ENCODE peak calls at places on chromosome 4, in nine cellular contexts. T is breast epithelium; F is Peyer's patch; X is lower lobe of right lung; K is HCT116; D is effector memory CD4-positive, alpha-beta T cell; Q is spleen; A is BE2C; J is adipocyte. E is an unnamed sample. For H3K4me1, the result is how much of the 10 kb centered on the place peaks cover.

GRCh38 chr4:148112231-148112982 is 329.8 kb downstream of the NR3C2 start:
- DNase-seq in T (no peak), F (no peak), X (no peak), K (no peak), D (no peak), Q (no peak), A (no peak), J (peak), E (no peak)

GRCh38 chr4:15717126-15717525 is 14.3 kb downstream of the BST1 start:
- DNase-seq in T (no peak), F (no peak), X (no peak), K (no peak), D (no peak), Q (no peak), A (no peak), J (peak), E (no peak)

GRCh38 chr4:99462875-99463464 is 27.8 kb upstream of the ADH7 start:
- DNase-seq in T (peak), F (peak), X (no peak), K (peak), D (no peak), Q (peak), A (peak), J (peak), E (no peak)

GRCh38 chr4:163913571-163913970 is 419.1 kb downstream of the TMA16 start:
- DNase-seq in T (no peak), F (no peak), X (no peak), K (no peak), D (no peak), Q (no peak), A (no peak), J (no peak), E (no peak)

GRCh38 chr4:132540268-132540667 is 608.8 kb upstream of the PCDH10 start:
- DNase-seq in T (no peak), F (no peak), X (no peak), K (no peak), D (no peak), Q (no peak), A (no peak), J (no peak), E (no peak)

GRCh38 chr4:145069361-145069760 is 28.6 kb downstream of the ANAPC10 start:
- DNase-seq in T (no peak), F (no peak), X (no peak), K (peak), D (no peak), Q (no peak), A (no peak), J (peak), E (no peak)

GRCh38 chr4:187565416-187565815 is 430.2 kb upstream of the ZFP42 start:
- DNase-seq in T (no peak), F (no peak), X (no peak), K (no peak), D (no peak), Q (no peak), A (no peak), J (no peak), E (no peak)

GRCh38 chr4:121822796-121823504 is 733 bp downstream of the CCNA2 start:
- DNase-seq in T (no peak), F (no peak), X (peak), K (no peak), D (peak), Q (no peak), A (peak), J (peak), E (no peak)

GRCh38 chr4:186081202-186081807 is 12.3 kb downstream of the TLR3 start:
- DNase-seq in T (no peak), F (no peak), X (no peak), K (no peak), D (no peak), Q (no peak), A (no peak), J (no peak), E (no peak)

GRCh38 chr4:13248621-13249298 is 235.4 kb downstream of the RAB28 start:
- DNase-seq in T (no peak), F (no peak), X (no peak), K (peak), D (no peak), Q (no peak), A (no peak), J (no peak), E (no peak)

GRCh38 chr4:121789960-121790829 is 10.9 kb upstream of the EXOSC9 start:
- DNase-seq in T (no peak), F (no peak), X (no peak), K (no peak), D (no peak), Q (no peak), A (no peak), J (peak), E (no peak)

GRCh38 chr4:119124314-119124713 is 11.3 kb upstream of the MYOZ2 start:
- DNase-seq in T (no peak), F (no peak), X (no peak), K (no peak), D (no peak), Q (no peak), A (no peak), J (peak), E (no peak)

GRCh38 chr4:110540606-110541440 is 64.9 kb downstream of the ENPEP start:
- DNase-seq in T (no peak), F (no peak), X (no peak), K (no peak), D (no peak), Q (no peak), A (no peak), J (peak), E (no peak)

GRCh38 chr4:169246957-169247396 is 23.8 kb downstream of the SH3RF1 start:
- DNase-seq in T (no peak), F (no peak), X (no peak), K (no peak), D (no peak), Q (no peak), A (no peak), J (no peak), E (no peak)
- H3K4me1 ChIP-seq in T (under half), F (under half), X (half or more), K (half or more), D (under half), Q (under half), A (under half), J (under half), E (under half)

DNA sequence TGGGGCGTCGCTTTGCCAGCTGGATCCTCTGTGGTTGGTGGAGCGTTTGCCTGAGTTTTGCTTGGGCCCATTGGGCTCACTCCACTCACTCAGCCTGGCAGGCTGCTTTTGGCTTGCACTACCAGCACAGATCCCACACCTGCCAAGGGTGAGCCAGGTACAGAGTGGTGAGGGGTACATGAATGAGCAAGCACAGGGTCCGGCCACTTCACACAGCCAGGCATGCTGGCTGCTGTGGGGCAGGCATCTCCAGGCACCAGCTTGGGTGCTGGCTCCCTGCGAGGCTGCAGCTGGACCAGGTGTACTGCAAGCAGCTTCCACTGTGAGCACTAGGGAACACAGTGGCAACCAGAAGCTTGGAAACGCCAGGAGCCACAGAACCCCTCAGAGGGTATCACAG is 60.1 kb upstream of the NPNT start:
- DNase-seq in T (no peak), F (no peak), X (no peak), K (no peak), D (no peak), Q (no peak), A (no peak), J (no peak), E (no peak)
- H3K4me1 ChIP-seq in T (under half), F (under half), X (under half), K (under half), D (under half), Q (under half), A (under half), J (under half), E (under half)

GRCh38 chr4:7771056-7771455 is 168.6 kb downstream of the AFAP1 start:
- DNase-seq in T (no peak), F (no peak), X (no peak), K (no peak), D (peak), Q (peak), A (no peak), J (no peak), E (no peak)
- H3K4me1 ChIP-seq in T (under half), F (under half), X (under half), K (under half), D (under half), Q (under half), A (under half), J (under half), E (under half)

GRCh38 chr4:173171098-173171497 is 2.5 kb downstream of the GALNT7 start:
- DNase-seq in T (no peak), F (no peak), X (no peak), K (no peak), D (no peak), Q (no peak), A (no peak), J (peak), E (no peak)

GRCh38 chr4:173169428-173170209 is 1.0 kb downstream of the GALNT7 start:
- DNase-seq in T (peak), F (peak), X (peak), K (no peak), D (peak), Q (peak), A (peak), J (peak), E (peak)

GRCh38 chr4:173169178-173169427 is 492 bp downstream of the GALNT7 start:
- DNase-seq in T (no peak), F (no peak), X (no peak), K (no peak), D (no peak), Q (no peak), A (no peak), J (no peak), E (no peak)

GRCh38 chr4:173171987-173172386 is 3.4 kb downstream of the GALNT7 start:
- DNase-seq in T (no peak), F (no peak), X (no peak), K (no peak), D (no peak), Q (no peak), A (no peak), J (no peak), E (no peak)

DNA sequence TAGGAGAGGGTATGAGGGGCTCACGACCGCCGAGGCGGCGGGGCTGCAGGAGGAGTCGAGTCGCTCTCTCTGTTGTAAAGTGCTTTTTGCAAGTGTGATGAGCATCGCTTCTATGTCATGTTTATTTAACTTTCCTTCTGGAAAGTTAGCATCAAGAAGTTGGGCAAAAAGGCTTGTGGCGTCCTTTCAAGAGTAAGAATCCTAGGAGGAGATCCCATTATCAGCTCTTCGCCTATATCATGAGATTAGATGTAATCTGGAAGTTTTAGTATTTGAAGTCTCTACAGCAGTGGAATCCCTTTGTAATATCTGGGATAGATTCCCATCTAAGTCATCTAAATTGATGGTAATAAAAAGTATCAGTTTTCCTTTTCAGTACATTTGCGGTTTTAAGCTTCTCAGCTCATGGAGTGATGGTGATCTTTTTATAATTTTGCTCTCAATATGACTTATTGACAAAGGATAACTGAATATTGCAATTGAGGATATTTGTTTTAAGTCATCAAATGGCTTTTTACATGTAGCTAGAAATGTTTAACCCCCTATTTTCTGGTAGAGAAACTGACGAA is 1.7 kb downstream of the GALNT7 start:
- DNase-seq in T (no peak), F (no peak), X (no peak), K (no peak), D (no peak), Q (no peak), A (no peak), J (no peak), E (no peak)
- H3K4me1 ChIP-seq in T (under half), F (under half), X (under half), K (under half), D (under half), Q (half or more), A (under half), J (under half), E (half or more)

GRCh38 chr4:2075987-2076907 is 17.1 kb downstream of the NAT8L start:
- DNase-seq in T (no peak), F (no peak), X (no peak), K (no peak), D (no peak), Q (peak), A (no peak), J (no peak), E (peak)
- H3K4me1 ChIP-seq in T (under half), F (under half), X (under half), K (under half), D (under half), Q (under half), A (under half), J (under half), E (under half)

DNA sequence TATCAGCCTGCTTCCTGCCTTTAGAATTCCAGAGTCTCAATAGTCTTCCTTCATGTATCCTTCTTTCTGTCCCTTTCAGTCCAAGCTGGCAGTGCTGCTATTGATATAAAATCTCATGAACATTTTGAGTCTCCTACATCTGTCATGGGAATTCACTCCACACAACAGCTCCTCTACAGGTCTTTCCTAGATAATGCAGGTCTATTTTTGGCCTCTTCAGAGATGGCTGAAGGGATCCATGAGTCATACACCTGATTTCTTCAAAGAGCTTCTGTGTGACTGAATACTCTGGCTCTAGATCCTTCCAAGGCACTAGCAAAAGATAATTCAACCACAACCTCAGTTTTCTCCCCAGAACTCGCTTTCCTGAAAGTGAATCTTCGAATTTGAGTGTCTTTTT is 115.4 kb downstream of the STPG2 start:
- DNase-seq in T (no peak), F (no peak), X (no peak), K (peak), D (no peak), Q (no peak), A (no peak), J (peak), E (no peak)
- H3K4me1 ChIP-seq in T (under half), F (under half), X (under half), K (under half), D (under half), Q (under half), A (under half), J (under half), E (under half)

DNA sequence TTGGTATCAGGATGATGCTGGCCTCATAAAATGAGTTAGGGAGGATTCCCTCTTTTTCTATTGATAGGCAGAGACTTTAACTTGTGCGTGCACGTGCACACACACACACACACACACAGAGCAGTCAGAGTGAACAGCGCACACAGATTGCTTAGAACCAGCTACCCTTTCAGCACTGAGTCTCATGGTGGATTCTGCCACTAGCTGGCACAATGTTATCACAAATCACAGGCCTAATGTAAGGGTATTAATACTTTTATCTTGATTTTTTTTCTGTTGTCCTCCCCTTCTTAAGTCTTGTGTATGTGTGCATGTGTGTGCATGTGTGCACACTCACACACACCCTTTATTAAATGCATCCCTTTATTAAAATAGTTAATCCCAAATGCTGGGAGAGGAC is 53.2 kb downstream of the HADH start:
- DNase-seq in T (no peak), F (no peak), X (no peak), K (no peak), D (no peak), Q (no peak), A (no peak), J (no peak), E (no peak)
- H3K4me1 ChIP-seq in T (under half), F (under half), X (under half), K (under half), D (under half), Q (under half), A (under half), J (under half), E (under half)

DNA sequence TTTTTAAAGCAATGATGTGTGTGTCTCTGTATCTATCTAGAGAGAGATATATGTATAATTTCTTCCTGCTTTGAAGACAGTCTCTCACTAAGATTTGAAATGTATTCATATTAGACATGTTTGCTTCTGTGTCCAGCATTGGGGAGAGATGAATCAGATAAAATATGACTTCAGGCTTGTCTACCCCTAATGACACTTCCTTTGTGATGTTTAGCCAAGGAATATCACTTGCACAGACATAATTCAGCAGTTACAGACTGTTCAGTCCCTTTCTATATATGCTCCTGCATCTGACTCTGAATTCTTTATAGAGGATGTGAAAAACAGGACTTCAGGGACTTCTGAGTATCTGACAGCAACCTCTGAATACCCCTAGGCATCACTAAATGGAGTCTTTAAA is 158.4 kb downstream of the DCLK2 start:
- DNase-seq in T (no peak), F (no peak), X (no peak), K (no peak), D (no peak), Q (no peak), A (no peak), J (peak), E (no peak)
- H3K4me1 ChIP-seq in T (under half), F (under half), X (under half), K (under half), D (under half), Q (under half), A (under half), J (under half), E (under half)

GRCh38 chr4:172155838-172156345 is 342.7 kb downstream of the GALNTL6 start:
- DNase-seq in T (no peak), F (no peak), X (no peak), K (no peak), D (no peak), Q (no peak), A (no peak), J (no peak), E (no peak)
- H3K4me1 ChIP-seq in T (under half), F (under half), X (under half), K (under half), D (under half), Q (under half), A (under half), J (under half), E (under half)

DNA sequence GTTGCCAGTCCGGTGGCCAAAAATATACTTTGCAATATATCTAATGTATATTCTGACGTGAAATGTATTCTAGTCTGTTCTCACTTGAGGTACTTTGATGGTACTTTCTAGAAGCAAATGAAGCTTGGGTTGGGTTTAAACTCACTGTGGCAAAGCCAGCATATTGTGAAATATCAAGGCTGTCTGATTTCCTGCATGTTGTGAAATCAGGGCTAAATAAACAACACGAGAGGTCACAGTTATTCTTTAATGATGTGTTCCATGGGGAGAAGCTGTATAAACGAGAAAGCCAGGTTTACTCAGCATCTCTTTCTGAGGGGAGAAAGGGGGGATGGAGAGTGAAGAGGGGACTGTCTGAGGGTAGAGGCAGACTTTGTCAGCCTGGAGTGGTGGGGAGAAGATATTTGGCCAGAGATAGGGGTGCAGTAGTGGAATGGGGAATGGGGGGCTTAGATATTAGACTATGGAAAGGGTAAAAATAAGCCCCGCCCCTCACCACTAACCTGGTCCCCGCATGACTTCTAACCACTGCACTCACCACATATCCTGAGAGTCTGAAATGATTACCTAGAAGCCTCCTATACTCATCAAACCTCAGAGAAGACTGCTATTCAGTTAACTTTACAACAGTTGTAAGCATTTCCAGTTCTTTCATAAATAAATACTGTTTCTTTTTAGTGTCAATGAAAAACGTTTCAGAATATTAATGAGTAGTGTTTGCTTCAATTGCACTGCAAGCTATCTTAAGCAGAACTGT is 5.9 kb upstream of the SCARB2 start:
- DNase-seq in T (no peak), F (no peak), X (no peak), K (no peak), D (no peak), Q (no peak), A (no peak), J (peak), E (no peak)
- H3K4me1 ChIP-seq in T (under half), F (under half), X (half or more), K (under half), D (under half), Q (under half), A (under half), J (under half), E (under half)